ENCODE peak calls at places on chromosomes 5 and 9, in ten cellular contexts. U is CD14-positive monocyte; B is gastrocnemius medialis; L is NT2/D1; S is AG04449; P is activated T-cell treated with anti-CD3 and anti-CD28 coated beads, Interleukin-2, amount 50 U/mL, for 48 hours; T is A172; G is choroid plexus epithelial cell; F is stimulated activated CD8-positive, alpha-beta memory T cell treated with anti-CD3 and anti-CD28 coated beads, Interleukin-15, amount 100 ng/mL, for 1 hour; D is tibial artery. M is an unnamed sample.

GRCh38 chr9:125659954-125660353 is 47.1 kb downstream of the MAPKAP1 start:
- DNase-seq in U (no peak), B (no peak), L (no peak), S (peak), P (no peak), T (peak), G (peak), F (no peak), D (no peak), M (no peak)

GRCh38 chr9:14455243-14455642 is 141.3 kb upstream of the NFIB start:
- DNase-seq in U (no peak), B (no peak), L (no peak), S (no peak), P (no peak), T (no peak), G (no peak), F (no peak), D (no peak), M (no peak)

GRCh38 chr5:82641362-82641988 is 363.3 kb upstream of the RPS23 start:
- DNase-seq in U (peak), B (peak), L (peak), S (peak), P (no peak), T (peak), G (peak), F (no peak), D (peak), M (peak)

GRCh38 chr9:85258823-85259370 is 482.9 kb downstream of the AGTPBP1 start:
- DNase-seq in U (no peak), B (peak), L (peak), S (peak), P (peak), T (peak), G (peak), F (no peak), D (peak), M (peak)

GRCh38 chr5:90494043-90494442 is 19.4 kb downstream of the POLR3G start:
- DNase-seq in U (no peak), B (no peak), L (no peak), S (no peak), P (no peak), T (no peak), G (no peak), F (no peak), D (no peak), M (no peak)

GRCh38 chr5:162230348-162230747 is 162.8 kb downstream of the GABRG2 start:
- DNase-seq in U (no peak), B (no peak), L (no peak), S (no peak), P (no peak), T (no peak), G (no peak), F (no peak), D (no peak), M (no peak)

GRCh38 chr5:136025900-136026299 is 2.9 kb upstream of the TGFBI start:
- DNase-seq in U (no peak), B (no peak), L (no peak), S (no peak), P (no peak), T (no peak), G (peak), F (no peak), D (peak), M (peak)

GRCh38 chr5:36305571-36306326 is 4.0 kb upstream of the RANBP3L start:
- DNase-seq in U (no peak), B (no peak), L (peak), S (no peak), P (peak), T (peak), G (peak), F (no peak), D (peak), M (no peak)

GRCh38 chr9:121271368-121272351 is 3.7 kb downstream of the GSN start:
- DNase-seq in U (peak), B (peak), L (no peak), S (peak), P (no peak), T (peak), G (peak), F (no peak), D (peak), M (peak)

GRCh38 chr9:136321561-136321960 is 5.8 kb upstream of the GPSM1 start:
- DNase-seq in U (no peak), B (no peak), L (no peak), S (no peak), P (no peak), T (no peak), G (no peak), F (no peak), D (no peak), M (no peak)

GRCh38 chr5:118553662-118554061 is 434.7 kb downstream of the DTWD2 start:
- DNase-seq in U (no peak), B (peak), L (peak), S (peak), P (no peak), T (peak), G (peak), F (no peak), D (peak), M (peak)

GRCh38 chr5:15791859-15792258 is 291.9 kb downstream of the FBXL7 start:
- DNase-seq in U (no peak), B (no peak), L (no peak), S (no peak), P (no peak), T (peak), G (no peak), F (no peak), D (no peak), M (no peak)

GRCh38 chr5:43045236-43045635 is 5.1 kb upstream of the ANXA2R start:
- DNase-seq in U (no peak), B (no peak), L (no peak), S (no peak), P (no peak), T (no peak), G (no peak), F (no peak), D (no peak), M (no peak)

GRCh38 chr9:128735373-128735772 is 11.4 kb upstream of the ZDHHC12 start:
- DNase-seq in U (no peak), B (no peak), L (no peak), S (no peak), P (no peak), T (no peak), G (no peak), F (no peak), D (no peak), M (no peak)

GRCh38 chr5:142439208-142439607 is 114.4 kb upstream of the SPRY4 start:
- DNase-seq in U (no peak), B (no peak), L (no peak), S (no peak), P (no peak), T (no peak), G (peak), F (no peak), D (no peak), M (no peak)

GRCh38 chr5:95738834-95739233 is 7.7 kb downstream of the RHOBTB3 start:
- DNase-seq in U (no peak), B (no peak), L (no peak), S (no peak), P (no peak), T (no peak), G (no peak), F (no peak), D (no peak), M (no peak)

GRCh38 chr5:78508231-78508765 is 140.3 kb downstream of the LHFPL2 start:
- DNase-seq in U (no peak), B (no peak), L (no peak), S (no peak), P (no peak), T (no peak), G (peak), F (no peak), D (no peak), M (no peak)

GRCh38 chr5:87081511-87082372 is 185.9 kb upstream of the RASA1 start:
- DNase-seq in U (no peak), B (peak), L (no peak), S (no peak), P (no peak), T (no peak), G (no peak), F (no peak), D (no peak), M (peak)

GRCh38 chr9:124869466-124869985 is 7.6 kb downstream of the ARPC5L start:
- DNase-seq in U (no peak), B (no peak), L (no peak), S (no peak), P (no peak), T (no peak), G (no peak), F (no peak), D (peak), M (peak)

GRCh38 chr5:65809817-65810531 is 88.0 kb downstream of the NLN start:
- DNase-seq in U (no peak), B (no peak), L (no peak), S (no peak), P (no peak), T (peak), G (peak), F (no peak), D (peak), M (peak)

GRCh38 chr5:78293856-78294249 is 645 bp downstream of the AP3B1 start:
- DNase-seq in U (no peak), B (no peak), L (no peak), S (no peak), P (peak), T (peak), G (peak), F (no peak), D (no peak), M (no peak)

GRCh38 chr5:76763136-76763535 is 47.2 kb downstream of the F2R start:
- DNase-seq in U (no peak), B (no peak), L (no peak), S (no peak), P (no peak), T (no peak), G (no peak), F (no peak), D (peak), M (no peak)

GRCh38 chr9:68690088-68690487 is 15.0 kb upstream of the PIP5K1B start:
- DNase-seq in U (no peak), B (no peak), L (no peak), S (no peak), P (no peak), T (peak), G (peak), F (no peak), D (peak), M (no peak)

GRCh38 chr5:40634154-40634553 is 45.6 kb upstream of the PTGER4 start:
- DNase-seq in U (no peak), B (no peak), L (no peak), S (no peak), P (no peak), T (no peak), G (no peak), F (no peak), D (no peak), M (no peak)

GRCh38 chr9:85742630-85742928 is 825 bp upstream of the AGTPBP1 start:
- DNase-seq in U (no peak), B (no peak), L (no peak), S (peak), P (no peak), T (no peak), G (peak), F (no peak), D (no peak), M (no peak)

GRCh38 chr5:79844571-79844970 is 146.5 kb downstream of the MTX3 start:
- DNase-seq in U (no peak), B (no peak), L (no peak), S (no peak), P (no peak), T (no peak), G (no peak), F (no peak), D (no peak), M (peak)

GRCh38 chr9:122162415-122162814 is 2.7 kb downstream of the MORN5 start:
- DNase-seq in U (no peak), B (no peak), L (no peak), S (no peak), P (no peak), T (no peak), G (no peak), F (no peak), D (no peak), M (no peak)

GRCh38 chr5:141904551-141904950 is 19.1 kb upstream of the DELE1 start:
- DNase-seq in U (no peak), B (no peak), L (no peak), S (no peak), P (no peak), T (no peak), G (no peak), F (no peak), D (no peak), M (peak)

GRCh38 chr5:141760193-141760592 is 78.2 kb upstream of the ARAP3 start:
- DNase-seq in U (no peak), B (no peak), L (no peak), S (no peak), P (no peak), T (no peak), G (no peak), F (no peak), D (no peak), M (no peak)

GRCh38 chr9:109346904-109347303 is 26.0 kb upstream of the EPB41L4B start:
- DNase-seq in U (no peak), B (no peak), L (no peak), S (no peak), P (no peak), T (no peak), G (no peak), F (no peak), D (no peak), M (no peak)

GRCh38 chr9:87876708-87877107 is 6.0 kb upstream of the SPATA31E1 start:
- DNase-seq in U (no peak), B (no peak), L (no peak), S (no peak), P (no peak), T (no peak), G (no peak), F (no peak), D (no peak), M (no peak)

GRCh38 chr5:148290271-148291195 is 21.7 kb upstream of the SPINK7 start:
- DNase-seq in U (no peak), B (no peak), L (no peak), S (no peak), P (no peak), T (peak), G (peak), F (no peak), D (no peak), M (no peak)

GRCh38 chr5:145110826-145111225 is 724.3 kb downstream of the PRELID2 start:
- DNase-seq in U (no peak), B (no peak), L (no peak), S (peak), P (no peak), T (no peak), G (peak), F (no peak), D (no peak), M (no peak)

GRCh38 chr5:54136666-54137440 is 173.5 kb downstream of the ARL15 start:
- DNase-seq in U (no peak), B (no peak), L (no peak), S (no peak), P (no peak), T (no peak), G (no peak), F (no peak), D (no peak), M (no peak)

GRCh38 chr5:179111267-179112207 is 51.4 kb downstream of the ZNF354C start:
- DNase-seq in U (no peak), B (no peak), L (no peak), S (no peak), P (no peak), T (no peak), G (no peak), F (no peak), D (peak), M (no peak)

GRCh38 chr5:132265336-132266030 is 8.0 kb downstream of the PDLIM4 start:
- DNase-seq in U (peak), B (no peak), L (no peak), S (peak), P (no peak), T (peak), G (peak), F (no peak), D (peak), M (peak)

GRCh38 chr9:78146241-78146640 is 89.6 kb upstream of the CEP78 start:
- DNase-seq in U (no peak), B (no peak), L (no peak), S (peak), P (no peak), T (no peak), G (no peak), F (no peak), D (no peak), M (no peak)